ENCODE peak calls at places on chromosomes 1 and 21, in eight cellular contexts. R is MM.1S, Q is hepatocyte, K is HCT116, W is GM23338, I is OCI-LY7, S is SK-N-SH, C is PC-3. J is an unnamed sample.

GRCh38 chr1:236523704-236524141 is at the start of gene LGALS8:
- DNase-seq in K (peak), R (peak), S (peak), W (peak), C (peak), Q (peak), I (no peak), J (peak)

GRCh38 chr1:15345711-15346355 is 63.9 kb upstream of the EFHD2 start:
- DNase-seq in W (no peak), S (no peak), Q (no peak), R (no peak), I (no peak), C (no peak), K (no peak), J (no peak)

GRCh38 chr1:203860396-203860951 is 925 bp upstream of the SNRPE start:
- DNase-seq in K (no peak), S (no peak), C (peak), W (peak), I (no peak), Q (peak), R (no peak), J (peak)

GRCh38 chr21:35249636-35250035 is 200.5 kb upstream of the RUNX1 start:
- DNase-seq in Q (no peak), S (no peak), R (no peak), K (no peak), W (no peak), I (no peak), C (peak), J (no peak)

GRCh38 chr1:170967042-170967910 is 31.9 kb downstream of the MROH9 start:
- DNase-seq in S (peak), K (peak), Q (peak), I (peak), W (peak), C (peak), R (peak), J (peak)

GRCh38 chr1:33302325-33302724 is 18.6 kb downstream of the A3GALT2 start:
- DNase-seq in R (no peak), S (no peak), K (no peak), I (peak), C (no peak), W (no peak), Q (no peak), J (no peak)

GRCh38 chr1:227893696-227894305 is 53.9 kb downstream of the WNT9A start:
- DNase-seq in W (no peak), Q (no peak), R (no peak), K (no peak), I (no peak), S (no peak), C (no peak), J (peak)

GRCh38 chr1:154607084-154607747 is 770 bp downstream of the ADAR start:
- DNase-seq in C (peak), W (no peak), K (no peak), S (peak), Q (peak), R (peak), I (peak), J (peak)

GRCh38 chr21:46392921-46393320 is 65.8 kb upstream of the DIP2A start:
- DNase-seq in W (no peak), C (no peak), Q (no peak), R (no peak), K (no peak), S (no peak), I (no peak), J (no peak)

GRCh38 chr1:7847599-7847998 is 5.3 kb downstream of the UTS2 start:
- DNase-seq in K (no peak), Q (no peak), C (peak), R (no peak), S (no peak), I (no peak), W (no peak), J (no peak)

GRCh38 chr1:241787691-241788090 is 60.3 kb upstream of the EXO1 start:
- DNase-seq in K (no peak), I (no peak), Q (no peak), W (no peak), C (no peak), S (no peak), R (no peak), J (no peak)

GRCh38 chr1:183622884-183623785 is 12.4 kb downstream of the ARPC5 start:
- DNase-seq in W (peak), S (peak), K (peak), C (peak), I (peak), R (peak), Q (peak), J (peak)

GRCh38 chr1:20552728-20553571 is 577 bp downstream of the FAM43B start:
- DNase-seq in Q (peak), W (peak), I (no peak), S (peak), K (no peak), R (no peak), C (peak), J (peak)

GRCh38 chr1:232726048-232726779 is 79.0 kb upstream of the MAP10 start:
- DNase-seq in Q (no peak), C (peak), K (no peak), S (no peak), R (no peak), I (no peak), W (peak), J (no peak)

GRCh38 chr1:151157067-151157531 is 650 bp downstream of the TNFAIP8L2 start:
- DNase-seq in Q (no peak), S (no peak), I (peak), K (no peak), R (no peak), C (no peak), W (no peak), J (no peak)

GRCh38 chr1:77605246-77606026 is 77.0 kb downstream of the ZZZ3 start:
- DNase-seq in W (no peak), Q (peak), R (no peak), K (no peak), S (no peak), C (no peak), I (no peak), J (no peak)

GRCh38 chr1:156707486-156708244 is 2.3 kb upstream of the CRABP2 start:
- DNase-seq in S (no peak), I (no peak), W (peak), Q (no peak), C (no peak), K (no peak), R (no peak), J (peak)

GRCh38 chr1:203615182-203615581 is 11.4 kb upstream of the ATP2B4 start:
- DNase-seq in W (no peak), R (no peak), K (no peak), I (no peak), C (no peak), Q (no peak), S (no peak), J (no peak)

GRCh38 chr1:171506525-171507304 is 21.4 kb downstream of the PRRC2C start:
- DNase-seq in R (no peak), Q (no peak), K (no peak), I (no peak), C (no peak), S (no peak), W (peak), J (no peak)

GRCh38 chr1:10824821-10825540 is 28.5 kb upstream of the CASZ1 start:
- DNase-seq in R (no peak), S (no peak), Q (no peak), C (peak), I (no peak), W (no peak), K (peak), J (no peak)

GRCh38 chr1:212261361-212261929 is 23.8 kb upstream of the PPP2R5A start:
- DNase-seq in Q (no peak), I (no peak), K (no peak), W (peak), S (no peak), R (no peak), C (no peak), J (no peak)

GRCh38 chr1:86502721-86503430 is 34.1 kb downstream of the CLCA1 start:
- DNase-seq in C (peak), I (no peak), W (peak), R (peak), K (no peak), S (no peak), Q (peak), J (peak)

GRCh38 chr1:92408825-92409224 is 77.9 kb downstream of the GFI1 start:
- DNase-seq in C (peak), I (no peak), Q (no peak), S (no peak), K (no peak), R (no peak), W (no peak), J (no peak)

GRCh38 chr1:92409946-92410345 is 76.8 kb downstream of the GFI1 start:
- DNase-seq in S (no peak), K (no peak), C (no peak), W (no peak), I (no peak), Q (no peak), R (no peak), J (no peak)

GRCh38 chr1:92410706-92411105 is 76.0 kb downstream of the GFI1 start:
- DNase-seq in K (no peak), W (no peak), R (no peak), Q (no peak), I (no peak), S (no peak), C (no peak), J (no peak)

GRCh38 chr1:92411511-92411910 is 75.2 kb downstream of the GFI1 start:
- DNase-seq in Q (peak), C (peak), R (no peak), I (no peak), S (no peak), K (no peak), W (no peak), J (no peak)
- TF ChIP-seq EZH2phosphoT487 in Q (no peak), C (no peak), R (no peak), I (no peak), S (no peak), K (no peak), W (no peak), J (no peak)

GRCh38 chr1:42916839-42917495 is 41.7 kb downstream of the SLC2A1 start:
- DNase-seq in K (no peak), R (no peak), Q (no peak), C (no peak), I (no peak), S (no peak), W (no peak), J (no peak)
- TF ChIP-seq CTCF in K (no peak), R (no peak), Q (no peak), C (no peak), I (no peak), S (no peak), W (no peak), J (no peak)

DNA sequence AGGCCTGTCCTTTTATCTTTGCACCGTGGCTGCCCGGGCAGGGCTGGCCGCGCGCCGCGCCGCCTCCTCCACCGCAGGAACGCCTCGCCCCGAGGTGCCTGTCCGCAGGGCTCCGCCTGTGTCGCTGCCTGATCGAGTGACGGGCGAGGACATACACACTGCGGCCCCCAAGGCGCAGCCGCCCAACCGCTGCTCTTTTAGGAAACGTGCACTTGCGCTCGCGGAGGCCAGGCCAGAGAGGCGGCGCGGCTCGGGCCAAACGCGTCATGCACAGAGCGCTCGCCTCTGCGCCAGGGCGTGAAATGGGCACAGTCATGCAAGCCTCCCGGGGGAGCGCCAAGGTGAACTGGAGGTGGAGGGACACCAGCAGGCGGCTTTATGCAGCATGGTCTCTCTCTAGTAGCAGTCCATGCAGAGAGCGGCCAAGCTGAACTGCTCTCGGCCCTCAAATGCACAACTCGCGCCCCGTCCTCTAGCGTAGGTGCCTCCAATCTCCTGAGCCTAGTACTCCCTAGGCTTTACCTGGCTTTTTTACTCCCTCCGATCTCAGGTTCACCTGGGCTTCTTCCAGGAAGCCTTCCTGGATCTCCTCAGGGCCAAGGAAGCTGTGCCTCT is 12.9 kb downstream of the TRABD2B start:
- DNase-seq in S (no peak), R (peak), Q (no peak), K (no peak), W (peak), C (no peak), I (no peak), J (peak)
- TF ChIP-seq EZH2phosphoT487 in S (no peak), R (no peak), Q (no peak), K (no peak), W (no peak), C (no peak), I (no peak), J (peak)

GRCh38 chr1:63901094-63901493 is 127.3 kb downstream of the ROR1 start:
- DNase-seq in R (no peak), Q (no peak), K (no peak), S (no peak), W (no peak), C (no peak), I (no peak), J (no peak)
- TF ChIP-seq CTCF in R (no peak), Q (no peak), K (no peak), S (no peak), W (no peak), C (no peak), I (no peak), J (no peak)

GRCh38 chr21:39675595-39675994 is 62.9 kb downstream of the B3GALT5 start:
- DNase-seq in K (no peak), R (peak), S (peak), I (no peak), Q (no peak), C (no peak), W (peak), J (no peak)
- TF ChIP-seq EZH2phosphoT487 in K (no peak), R (no peak), S (no peak), I (no peak), Q (no peak), C (no peak), W (no peak), J (no peak)

GRCh38 chr1:44219301-44219626 is 6.0 kb downstream of the DMAP1 start:
- DNase-seq in I (no peak), W (no peak), C (no peak), S (no peak), R (no peak), K (no peak), Q (no peak), J (no peak)

GRCh38 chr1:44218503-44219300 is 5.4 kb downstream of the DMAP1 start:
- DNase-seq in R (no peak), W (no peak), C (no peak), Q (no peak), K (no peak), S (no peak), I (no peak), J (no peak)

GRCh38 chr1:44220755-44221154 is 7.5 kb downstream of the DMAP1 start:
- DNase-seq in Q (no peak), K (no peak), S (no peak), R (no peak), I (peak), C (no peak), W (no peak), J (no peak)

GRCh38 chr1:44221793-44222192 is 8.5 kb downstream of the DMAP1 start:
- DNase-seq in Q (no peak), R (no peak), W (no peak), S (peak), K (no peak), C (no peak), I (no peak), J (no peak)

GRCh38 chr1:44220001-44220751 is 6.9 kb downstream of the DMAP1 start:
- DNase-seq in I (no peak), K (no peak), R (no peak), S (peak), C (no peak), W (no peak), Q (peak), J (no peak)
- TF ChIP-seq CTCF in I (peak), K (no peak), R (no peak), S (no peak), C (no peak), W (no peak), Q (no peak), J (no peak)

GRCh38 chr21:28442085-28442484 is 550.6 kb downstream of the LTN1 start:
- DNase-seq in W (no peak), Q (no peak), R (no peak), C (no peak), S (no peak), I (no peak), K (no peak), J (no peak)

GRCh38 chr21:28444131-28444530 is 548.5 kb downstream of the LTN1 start:
- DNase-seq in C (no peak), S (no peak), W (no peak), I (no peak), K (no peak), R (no peak), Q (no peak), J (no peak)

GRCh38 chr21:28445081-28445830 is 547.4 kb downstream of the LTN1 start:
- DNase-seq in C (peak), K (no peak), S (no peak), Q (no peak), I (no peak), R (no peak), W (no peak), J (no peak)

GRCh38 chr21:28442624-28443023 is 550.1 kb downstream of the LTN1 start:
- DNase-seq in C (peak), S (no peak), Q (no peak), I (no peak), W (no peak), R (no peak), K (no peak), J (no peak)

DNA sequence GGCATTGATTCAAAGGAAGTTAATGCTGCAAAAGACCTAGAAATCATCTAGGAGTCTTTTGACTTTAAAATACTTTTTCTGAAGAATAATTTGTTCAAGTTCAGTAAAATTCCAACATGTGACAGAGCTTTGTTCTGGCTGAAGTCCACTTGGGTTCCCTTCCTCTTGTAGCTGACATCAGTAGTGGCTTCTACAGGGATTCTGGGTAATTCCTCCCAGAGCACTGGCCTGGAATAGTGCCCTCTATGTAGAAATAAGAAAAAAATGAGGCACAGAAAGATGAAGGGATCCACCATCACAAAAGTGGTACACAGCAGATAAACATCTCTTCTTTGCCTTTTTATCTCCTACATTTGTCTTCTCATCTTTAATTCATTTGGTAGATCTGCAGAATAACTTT is 548.1 kb downstream of the LTN1 start:
- DNase-seq in S (no peak), K (no peak), R (no peak), W (no peak), C (no peak), I (no peak), Q (no peak), J (no peak)
- TF ChIP-seq EZH2phosphoT487 in S (no peak), K (no peak), R (no peak), W (no peak), C (no peak), I (no peak), Q (no peak), J (no peak)